ENCODE peak calls at places on chromosome 3, in eight cellular contexts. L is tibial nerve; J is fibroblast of lung; G is PC-9; C is ovary; F is OCI-LY7; M is A549; Z is CD8-positive, alpha-beta T cell. Q is an unnamed sample.

GRCh38 chr3:132090921-132091320 is 56.1 kb upstream of the CPNE4 start:
- DNase-seq in L (no peak), J (no peak), G (no peak), C (no peak), F (no peak), M (no peak), Z (no peak), Q (peak; percentile 5)

GRCh38 chr3:23174426-23175039 is 28.6 kb upstream of the UBE2E2 start:
- DNase-seq in L (no peak), J (peak; percentile 50), G (no peak), C (peak; percentile 8), F (no peak), M (no peak), Z (no peak), Q (no peak)

GRCh38 chr3:113117511-113118302 is 93.7 kb upstream of the BOC start:
- DNase-seq in L (no peak), J (peak; percentile 77), G (no peak), C (no peak), F (no peak), M (no peak), Z (no peak), Q (no peak)

GRCh38 chr3:11272913-11273574 is 847 bp downstream of the ATG7 start:
- DNase-seq in L (no peak), J (no peak), G (no peak), C (no peak), F (peak; percentile 16), M (no peak), Z (no peak), Q (no peak)

GRCh38 chr3:86464180-86464579 is 526.8 kb downstream of the VGLL3 start:
- DNase-seq in L (no peak), J (no peak), G (no peak), C (no peak), F (no peak), M (no peak), Z (no peak), Q (no peak)

GRCh38 chr3:193884011-193884410 is 251.9 kb upstream of the HES1 start:
- DNase-seq in L (no peak), J (no peak), G (peak; percentile 37), C (no peak), F (no peak), M (no peak), Z (no peak), Q (peak; percentile 75)

GRCh38 chr3:124599147-124599765 is 131.0 kb upstream of the UMPS start:
- DNase-seq in L (no peak), J (no peak), G (no peak), C (no peak), F (no peak), M (no peak), Z (no peak), Q (peak; percentile 77)

GRCh38 chr3:187913617-187914033 is 168.4 kb upstream of the BCL6 start:
- DNase-seq in L (no peak), J (peak; percentile 77), G (peak; percentile 100), C (no peak), F (peak; percentile 73), M (peak; percentile 8), Z (no peak), Q (peak; percentile 71)

GRCh38 chr3:33787328-33788009 is 11.0 kb upstream of the PDCD6IP start:
- DNase-seq in L (peak; percentile 68), J (peak; percentile 77), G (no peak), C (peak; percentile 36), F (peak; percentile 76), M (peak; percentile 72), Z (peak; percentile 38), Q (peak; percentile 30)

GRCh38 chr3:114206342-114206741 is 27.5 kb upstream of the DRD3 start:
- DNase-seq in L (no peak), J (no peak), G (no peak), C (no peak), F (no peak), M (no peak), Z (no peak), Q (no peak)

GRCh38 chr3:100650651-100651611 is 41.5 kb downstream of the ADGRG7 start:
- DNase-seq in L (peak; percentile 15), J (peak; percentile 74), G (peak; percentile 86), C (no peak), F (peak; percentile 10), M (no peak), Z (no peak), Q (peak; percentile 39)

GRCh38 chr3:139235192-139235591 is 108.6 kb upstream of the MRPS22 start:
- DNase-seq in L (no peak), J (no peak), G (no peak), C (no peak), F (no peak), M (no peak), Z (no peak), Q (no peak)

GRCh38 chr3:124627501-124627908 is 102.7 kb upstream of the UMPS start:
- DNase-seq in L (no peak), J (peak; percentile 30), G (peak; percentile 58), C (no peak), F (no peak), M (no peak), Z (no peak), Q (no peak)

GRCh38 chr3:58173670-58174472 is 36.9 kb downstream of the DNASE1L3 start:
- DNase-seq in L (no peak), J (no peak), G (no peak), C (peak; percentile 40), F (peak; percentile 58), M (no peak), Z (peak; percentile 9), Q (no peak)

GRCh38 chr3:64216706-64217105 is 8.6 kb downstream of the PRICKLE2 start:
- DNase-seq in L (no peak), J (peak; percentile 54), G (no peak), C (no peak), F (no peak), M (no peak), Z (no peak), Q (no peak)

GRCh38 chr3:47017504-47018268 is 38.2 kb downstream of the NBEAL2 start:
- DNase-seq in L (no peak), J (no peak), G (peak; percentile 49), C (no peak), F (no peak), M (no peak), Z (no peak), Q (no peak)

GRCh38 chr3:194996746-194997145 is 274.2 kb downstream of the XXYLT1 start:
- DNase-seq in L (no peak), J (no peak), G (no peak), C (no peak), F (no peak), M (no peak), Z (no peak), Q (no peak)

GRCh38 chr3:117168896-117169295 is 459.3 kb downstream of the TUSC7 start:
- DNase-seq in L (no peak), J (no peak), G (no peak), C (no peak), F (no peak), M (no peak), Z (no peak), Q (no peak)

GRCh38 chr3:117160176-117160575 is 450.6 kb downstream of the TUSC7 start:
- DNase-seq in L (no peak), J (no peak), G (no peak), C (no peak), F (no peak), M (no peak), Z (no peak), Q (no peak)

GRCh38 chr3:117171124-117171523 is 461.5 kb downstream of the TUSC7 start:
- DNase-seq in L (no peak), J (no peak), G (no peak), C (no peak), F (no peak), M (no peak), Z (no peak), Q (no peak)

GRCh38 chr3:117170112-117170511 is 460.5 kb downstream of the TUSC7 start:
- DNase-seq in L (no peak), J (no peak), G (no peak), C (no peak), F (no peak), M (no peak), Z (no peak), Q (no peak)

GRCh38 chr3:117165611-117166051 is 456.1 kb downstream of the TUSC7 start:
- DNase-seq in L (no peak), J (no peak), G (no peak), C (no peak), F (no peak), M (no peak), Z (no peak), Q (no peak)
- H3K4me3 ChIP-seq in L (no peak overlapping the region), J (no peak overlapping the region), G (no peak overlapping the region), C (no peak overlapping the region), F (no peak overlapping the region), M (no peak overlapping the region), Z (no peak overlapping the region), Q (no peak overlapping the region)

DNA sequence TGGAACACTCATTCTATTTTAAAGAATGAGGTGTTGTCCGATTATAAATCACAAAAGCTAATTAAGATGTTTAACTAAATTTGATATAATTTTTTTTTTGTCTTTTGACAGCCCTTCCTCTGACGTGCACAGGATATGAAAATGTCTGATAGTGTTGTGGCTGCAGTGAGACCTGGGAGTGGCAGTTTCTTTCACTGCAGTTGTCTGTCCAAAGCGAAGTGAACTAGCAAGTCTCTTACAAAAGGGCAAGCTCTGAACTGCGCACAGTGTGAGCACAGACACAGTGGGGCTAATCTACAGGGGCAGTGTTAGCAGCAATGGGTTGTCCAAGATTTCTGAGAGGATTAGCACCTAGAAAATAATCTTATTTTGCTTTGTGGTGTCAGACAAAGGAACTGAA is 29.1 kb upstream of the MYRIP start:
- DNase-seq in L (no peak), J (no peak), G (no peak), C (no peak), F (no peak), M (no peak), Z (no peak), Q (no peak)
- H3K9me3 ChIP-seq in L (peaks cover 7% of the 10 kb centered on the region), J (no peaks in the 10 kb centered on the region), G (no peaks in the 10 kb centered on the region), C (no peaks in the 10 kb centered on the region), F (no peaks in the 10 kb centered on the region), M (no peaks in the 10 kb centered on the region), Z (no peaks in the 10 kb centered on the region), Q (no peaks in the 10 kb centered on the region)

GRCh38 chr3:32501785-32502088 is 915 bp downstream of the CMTM6 start:
- DNase-seq in L (no peak), J (no peak), G (no peak), C (no peak), F (no peak), M (no peak), Z (no peak), Q (no peak)

GRCh38 chr3:32500880-32501784 is 1.5 kb downstream of the CMTM6 start:
- DNase-seq in L (no peak), J (no peak), G (no peak), C (no peak), F (peak; percentile 28), M (no peak), Z (no peak), Q (no peak)

GRCh38 chr3:32502089-32502943 is at the start of gene CMTM6:
- DNase-seq in L (peak; percentile 67), J (peak; percentile 76), G (peak; percentile 39), C (peak; percentile 78), F (peak; percentile 88), M (peak; percentile 92), Z (peak; percentile 62), Q (peak; percentile 73)

GRCh38 chr3:32500225-32500624 is 2.4 kb downstream of the CMTM6 start:
- DNase-seq in L (no peak), J (no peak), G (no peak), C (no peak), F (no peak), M (no peak), Z (no peak), Q (no peak)

GRCh38 chr3:32502944-32503286 is 263 bp upstream of the CMTM6 start:
- DNase-seq in L (no peak), J (no peak), G (no peak), C (no peak), F (no peak), M (no peak), Z (no peak), Q (no peak)
- H3K4me3 ChIP-seq in L (peak overlapping the region; percentile 94), J (peak overlapping the region; percentile 3), G (peak overlapping the region; percentile 79), C (peak overlapping the region; percentile 79), F (peak overlapping the region; percentile 89), M (peak overlapping the region; percentile 88), Z (peak overlapping the region; percentile 76), Q (peak overlapping the region; percentile 80)

GRCh38 chr3:197244751-197245150 is 53.7 kb downstream of the DLG1 start:
- DNase-seq in L (no peak), J (no peak), G (no peak), C (no peak), F (no peak), M (no peak), Z (no peak), Q (no peak)
- H3K9me3 ChIP-seq in L (peaks cover 66% of the 10 kb centered on the region), J (no peaks in the 10 kb centered on the region), G (peaks cover 78% of the 10 kb centered on the region), C (no peaks in the 10 kb centered on the region), F (peaks cover 64% of the 10 kb centered on the region), M (peaks cover 45% of the 10 kb centered on the region), Z (peaks cover 22% of the 10 kb centered on the region), Q (peaks cover 56% of the 10 kb centered on the region)

Q was measured in MG63.